ENCODE peak calls at places on chromosomes 11 and 22, in ten cellular contexts. P is tibial nerve, Y is stomach, R is A549, H is suprapubic skin, Q is HepG2, F is sigmoid colon, G is K562, B is ovary, E is esophagus muscularis mucosa. C is an unnamed sample.

GRCh38 chr11:108496643-108497256 is 1.4 kb downstream of the POGLUT3 start:
- DNase-seq in P (no peak), Y (no peak), R (no peak), H (no peak), Q (no peak), F (no peak), G (peak), B (no peak), E (no peak), C (no peak)

GRCh38 chr11:8719260-8720190 is 36.9 kb downstream of the RPL27A start:
- DNase-seq in P (no peak), Y (no peak), R (peak), H (no peak), Q (peak), F (peak), G (no peak), B (no peak), E (peak), C (peak)

GRCh38 chr11:73429121-73429740 is 53.0 kb downstream of the RELT start:
- DNase-seq in P (no peak), Y (no peak), R (no peak), H (no peak), Q (no peak), F (no peak), G (no peak), B (no peak), E (no peak), C (no peak)

GRCh38 chr22:35477911-35478582 is 62.6 kb upstream of the RASD2 start:
- DNase-seq in P (no peak), Y (no peak), R (peak), H (no peak), Q (no peak), F (peak), G (peak), B (peak), E (no peak), C (peak)

GRCh38 chr11:34317038-34317360 is 40.8 kb downstream of the ABTB2 start:
- DNase-seq in P (no peak), Y (no peak), R (no peak), H (no peak), Q (peak), F (no peak), G (no peak), B (no peak), E (no peak), C (no peak)

GRCh38 chr11:107457205-107457557 is 444 bp downstream of the CWF19L2 start:
- DNase-seq in P (no peak), Y (no peak), R (no peak), H (no peak), Q (no peak), F (no peak), G (peak), B (no peak), E (no peak), C (no peak)

GRCh38 chr11:11672764-11673163 is 51.0 kb upstream of the GALNT18 start:
- DNase-seq in P (no peak), Y (no peak), R (no peak), H (no peak), Q (no peak), F (no peak), G (peak), B (no peak), E (no peak), C (no peak)

GRCh38 chr22:17095538-17095937 is 10.7 kb downstream of the IL17RA start:
- DNase-seq in P (no peak), Y (no peak), R (no peak), H (peak), Q (no peak), F (peak), G (peak), B (no peak), E (no peak), C (no peak)

GRCh38 chr11:129390303-129390816 is 14.7 kb downstream of the BARX2 start:
- DNase-seq in P (no peak), Y (no peak), R (no peak), H (no peak), Q (no peak), F (no peak), G (no peak), B (no peak), E (no peak), C (no peak)

GRCh38 chr11:96054870-96055705 is 131.2 kb upstream of the MTMR2 start:
- DNase-seq in P (no peak), Y (no peak), R (peak), H (no peak), Q (peak), F (no peak), G (peak), B (no peak), E (no peak), C (no peak)

GRCh38 chr11:18046116-18046777 is at the start of gene TPH1:
- DNase-seq in P (no peak), Y (peak), R (no peak), H (no peak), Q (no peak), F (no peak), G (no peak), B (peak), E (no peak), C (peak)

GRCh38 chr22:47202819-47203553 is 440.5 kb downstream of the TBC1D22A start:
- DNase-seq in P (no peak), Y (no peak), R (no peak), H (no peak), Q (no peak), F (peak), G (no peak), B (no peak), E (peak), C (no peak)

GRCh38 chr11:126662055-126662790 is 306.7 kb downstream of the ST3GAL4 start:
- DNase-seq in P (no peak), Y (no peak), R (no peak), H (no peak), Q (no peak), F (no peak), G (no peak), B (no peak), E (no peak), C (no peak)

GRCh38 chr11:32434387-32435151 is 770 bp downstream of the WT1 start:
- DNase-seq in P (no peak), Y (no peak), R (peak), H (no peak), Q (peak), F (no peak), G (peak), B (peak), E (no peak), C (no peak)

GRCh38 chr22:19419464-19420178 is 11.9 kb downstream of the HIRA start:
- DNase-seq in P (no peak), Y (no peak), R (no peak), H (no peak), Q (no peak), F (no peak), G (peak), B (no peak), E (no peak), C (peak)

GRCh38 chr11:125593113-125593761 is 585 bp downstream of the STT3A start:
- DNase-seq in P (no peak), Y (no peak), R (peak), H (no peak), Q (peak), F (no peak), G (peak), B (no peak), E (no peak), C (peak)

GRCh38 chr22:23241562-23242472 is 61.5 kb downstream of the BCR start:
- DNase-seq in P (no peak), Y (no peak), R (no peak), H (no peak), Q (no peak), F (no peak), G (no peak), B (no peak), E (no peak), C (no peak)

GRCh38 chr11:79081441-79082124 is 359.2 kb downstream of the TENM4 start:
- DNase-seq in P (no peak), Y (no peak), R (no peak), H (peak), Q (no peak), F (no peak), G (no peak), B (no peak), E (no peak), C (no peak)

GRCh38 chr11:46554205-46555162 is 39.3 kb downstream of the AMBRA1 start:
- DNase-seq in P (no peak), Y (no peak), R (peak), H (no peak), Q (peak), F (no peak), G (no peak), B (no peak), E (no peak), C (no peak)

GRCh38 chr22:38218661-38219331 is 17.0 kb downstream of the MAFF start:
- DNase-seq in P (peak), Y (peak), R (peak), H (peak), Q (peak), F (peak), G (no peak), B (peak), E (no peak), C (peak)

GRCh38 chr11:62794201-62794775 is 2.5 kb upstream of the TMEM223 start:
- DNase-seq in P (no peak), Y (no peak), R (no peak), H (no peak), Q (no peak), F (no peak), G (no peak), B (no peak), E (no peak), C (no peak)

GRCh38 chr11:20488352-20488751 is 100.8 kb downstream of the PRMT3 start:
- DNase-seq in P (no peak), Y (no peak), R (no peak), H (no peak), Q (no peak), F (no peak), G (peak), B (no peak), E (no peak), C (no peak)

GRCh38 chr22:44205713-44206645 is 25.3 kb downstream of the PARVG start:
- DNase-seq in P (no peak), Y (no peak), R (no peak), H (peak), Q (no peak), F (peak), G (no peak), B (no peak), E (no peak), C (no peak)

GRCh38 chr11:109708184-109708583 is 286.2 kb downstream of the C11orf87 start:
- DNase-seq in P (no peak), Y (no peak), R (no peak), H (no peak), Q (no peak), F (no peak), G (no peak), B (no peak), E (no peak), C (no peak)

GRCh38 chr11:61848631-61849030 is 20.5 kb downstream of the FADS2 start:
- DNase-seq in P (no peak), Y (no peak), R (no peak), H (no peak), Q (no peak), F (no peak), G (no peak), B (no peak), E (no peak), C (no peak)

GRCh38 chr11:124762077-124762623 is at the start of gene ESAM:
- DNase-seq in P (no peak), Y (peak), R (peak), H (no peak), Q (no peak), F (no peak), G (peak), B (no peak), E (peak), C (peak)

GRCh38 chr11:35045219-35045819 is 93.7 kb upstream of the CD44 start:
- DNase-seq in P (no peak), Y (no peak), R (no peak), H (no peak), Q (peak), F (no peak), G (no peak), B (no peak), E (no peak), C (peak)

GRCh38 chr11:79198203-79198897 is 242.5 kb downstream of the TENM4 start:
- DNase-seq in P (no peak), Y (no peak), R (no peak), H (no peak), Q (no peak), F (no peak), G (no peak), B (no peak), E (no peak), C (no peak)

GRCh38 chr11:131683666-131684065 is 313.3 kb downstream of the NTM start:
- DNase-seq in P (no peak), Y (no peak), R (no peak), H (no peak), Q (no peak), F (no peak), G (no peak), B (no peak), E (no peak), C (no peak)

GRCh38 chr11:96230686-96231085 is 112.3 kb downstream of the MAML2 start:
- DNase-seq in P (no peak), Y (no peak), R (no peak), H (no peak), Q (no peak), F (no peak), G (no peak), B (no peak), E (no peak), C (no peak)

GRCh38 chr22:42475122-42475521 is 42.9 kb upstream of the NFAM1 start:
- DNase-seq in P (no peak), Y (no peak), R (no peak), H (no peak), Q (no peak), F (peak), G (no peak), B (no peak), E (no peak), C (no peak)

GRCh38 chr22:37752189-37753061 is 55.3 kb upstream of the GCAT start:
- DNase-seq in P (peak), Y (peak), R (peak), H (peak), Q (peak), F (peak), G (no peak), B (peak), E (peak), C (peak)

GRCh38 chr11:125317416-125317815 is 152.9 kb downstream of the PKNOX2 start:
- DNase-seq in P (no peak), Y (no peak), R (no peak), H (no peak), Q (no peak), F (no peak), G (no peak), B (no peak), E (no peak), C (no peak)

GRCh38 chr11:76562541-76562940 is 108.0 kb downstream of the LRRC32 start:
- DNase-seq in P (no peak), Y (no peak), R (no peak), H (no peak), Q (no peak), F (no peak), G (no peak), B (no peak), E (no peak), C (no peak)

GRCh38 chr11:76558891-76559290 is 111.7 kb downstream of the LRRC32 start:
- DNase-seq in P (no peak), Y (no peak), R (no peak), H (no peak), Q (no peak), F (no peak), G (no peak), B (no peak), E (no peak), C (no peak)

GRCh38 chr11:76558473-76558872 is 112.1 kb downstream of the LRRC32 start:
- DNase-seq in P (no peak), Y (no peak), R (no peak), H (no peak), Q (no peak), F (no peak), G (no peak), B (no peak), E (no peak), C (no peak)

GRCh38 chr11:76560219-76560618 is 110.3 kb downstream of the LRRC32 start:
- DNase-seq in P (no peak), Y (no peak), R (no peak), H (no peak), Q (no peak), F (no peak), G (no peak), B (no peak), E (no peak), C (no peak)

GRCh38 chr11:76561245-76561644 is 109.3 kb downstream of the LRRC32 start:
- DNase-seq in P (no peak), Y (no peak), R (no peak), H (no peak), Q (no peak), F (no peak), G (no peak), B (no peak), E (no peak), C (no peak)
- H3K27ac ChIP-seq in P (no peak), Y (no peak), R (no peak), H (no peak), Q (no peak), F (no peak), G (no peak), B (no peak), E (no peak), C (no peak)

DNA sequence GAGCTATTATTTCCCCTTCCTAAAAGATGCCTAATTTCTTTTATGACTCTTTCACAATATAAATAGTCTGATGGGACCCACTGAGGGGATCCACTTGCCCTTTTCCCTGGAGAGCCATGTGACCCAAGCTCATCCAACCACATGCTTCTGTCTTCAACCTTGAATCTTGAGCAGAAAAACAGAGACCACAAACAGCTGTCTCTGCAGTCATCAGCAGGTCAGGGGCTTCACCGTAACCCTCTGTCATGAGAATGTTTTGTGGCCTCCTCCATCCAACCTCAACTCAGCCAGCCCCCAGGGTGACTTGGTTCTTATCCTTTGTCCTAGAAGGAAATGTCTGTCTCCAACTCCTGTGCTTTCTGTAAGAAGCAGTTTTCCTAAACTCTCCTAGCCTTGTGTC is 129.6 kb upstream of the POU2AF2 start:
- DNase-seq in P (no peak), Y (no peak), R (no peak), H (no peak), Q (no peak), F (no peak), G (no peak), B (no peak), E (no peak), C (no peak)
- TF ChIP-seq EP300 in P (no peak), Y (no peak), R (no peak), H (no peak), Q (no peak), F (no peak), G (no peak), B (no peak), E (no peak), C (no peak)

DNA sequence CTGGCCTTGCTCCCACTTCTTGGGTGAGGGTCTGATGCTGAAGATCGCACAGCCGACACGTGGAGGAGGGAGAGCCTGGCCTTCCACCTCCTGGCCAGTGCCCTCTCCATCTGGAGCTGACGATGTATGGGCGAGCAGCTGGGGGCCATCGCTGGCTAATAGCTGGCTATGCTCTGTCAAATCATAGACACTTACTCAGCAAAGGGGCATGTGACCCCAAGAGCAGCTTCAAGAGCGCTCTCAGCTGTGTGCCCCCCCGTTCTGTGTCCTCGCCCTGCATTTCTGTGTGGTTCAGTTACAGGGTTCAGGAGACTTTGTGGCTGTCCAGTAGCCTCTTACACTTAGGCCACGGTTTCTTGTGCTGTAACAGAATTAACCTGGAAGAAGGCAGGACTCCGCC is 26.4 kb downstream of the FBLN1 start:
- DNase-seq in P (no peak), Y (no peak), R (no peak), H (no peak), Q (no peak), F (no peak), G (no peak), B (no peak), E (no peak), C (no peak)
- H3K27ac ChIP-seq in P (no peak), Y (no peak), R (no peak), H (peak), Q (no peak), F (peak), G (no peak), B (no peak), E (peak), C (peak)

DNA sequence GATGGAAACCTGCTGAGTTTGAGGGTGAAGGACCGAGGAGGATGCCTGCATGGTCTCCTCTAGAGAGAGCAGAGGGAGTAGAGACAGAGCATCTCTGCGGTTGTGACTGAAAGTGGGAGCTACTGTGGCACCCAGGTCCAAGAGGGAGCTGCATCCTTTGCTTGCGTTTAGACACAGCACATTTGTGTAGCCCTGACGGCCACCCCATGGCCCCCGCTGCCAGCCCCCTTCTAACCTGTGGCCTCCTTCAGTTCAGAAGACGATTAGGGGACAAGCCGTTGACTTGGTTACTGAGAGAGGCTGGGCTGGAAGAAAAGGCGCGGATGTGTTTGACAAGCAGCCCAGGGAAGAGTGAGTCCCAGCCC is 690.9 kb downstream of the BRD1 start:
- DNase-seq in P (no peak), Y (no peak), R (no peak), H (no peak), Q (no peak), F (no peak), G (no peak), B (no peak), E (no peak), C (no peak)
- TF ChIP-seq EP300 in P (no peak), Y (no peak), R (no peak), H (no peak), Q (no peak), F (no peak), G (no peak), B (no peak), E (no peak), C (no peak)

DNA sequence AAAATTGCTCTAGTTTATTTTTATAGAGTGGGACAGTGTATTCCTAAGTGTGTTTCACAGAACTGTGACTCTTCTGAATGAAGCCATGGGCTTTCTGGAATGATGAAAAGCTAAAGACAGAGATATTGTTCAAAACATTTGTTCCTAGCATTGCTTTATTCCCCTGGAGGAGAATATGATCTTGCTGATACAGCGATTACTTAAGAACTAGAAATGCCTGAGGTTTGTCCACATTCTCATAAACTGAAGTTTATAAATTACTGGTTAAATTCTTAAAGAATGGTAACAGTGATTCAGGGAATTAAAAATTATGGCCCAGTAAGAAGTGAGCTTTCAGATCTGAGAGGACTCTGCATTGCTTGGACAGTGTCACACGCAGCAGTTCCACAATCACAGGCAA is 690.3 kb downstream of the FAM181B start:
- DNase-seq in P (no peak), Y (no peak), R (no peak), H (no peak), Q (no peak), F (no peak), G (no peak), B (no peak), E (no peak), C (no peak)
- H3K27ac ChIP-seq in P (no peak), Y (no peak), R (no peak), H (no peak), Q (no peak), F (no peak), G (no peak), B (no peak), E (no peak), C (no peak)

DNA sequence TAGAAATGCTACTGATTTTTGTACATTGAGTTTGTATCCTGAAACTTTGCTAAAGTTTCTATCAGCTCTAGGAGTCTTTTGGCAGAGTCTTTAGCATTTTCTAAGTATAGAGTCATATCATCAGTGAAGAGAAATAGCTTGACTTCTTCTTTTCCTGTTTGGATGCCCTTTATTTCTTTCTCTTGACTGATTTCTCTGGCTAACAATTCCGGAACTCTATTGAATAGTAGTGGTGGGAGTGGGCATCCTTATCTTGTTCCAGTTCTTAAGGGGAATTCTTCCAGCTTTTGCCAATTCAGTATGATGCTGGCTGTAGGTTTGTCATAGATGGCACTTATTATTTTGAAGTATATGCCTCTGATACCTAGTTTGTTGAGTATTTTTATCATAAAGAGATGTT is 197.7 kb downstream of the AASDHPPT start:
- DNase-seq in P (no peak), Y (no peak), R (no peak), H (no peak), Q (no peak), F (no peak), G (no peak), B (no peak), E (no peak), C (no peak)
- TF ChIP-seq EP300 in P (no peak), Y (no peak), R (no peak), H (no peak), Q (no peak), F (no peak), G (no peak), B (no peak), E (no peak), C (no peak)

GRCh38 chr11:86138958-86139357 is 70.1 kb upstream of the PICALM start:
- DNase-seq in P (no peak), Y (no peak), R (no peak), H (no peak), Q (no peak), F (no peak), G (no peak), B (no peak), E (no peak), C (no peak)
- H3K27ac ChIP-seq in P (peak), Y (no peak), R (no peak), H (no peak), Q (no peak), F (no peak), G (no peak), B (no peak), E (no peak), C (peak)

GRCh38 chr11:120078397-120078796 is 59.5 kb downstream of the TRIM29 start:
- DNase-seq in P (no peak), Y (no peak), R (no peak), H (no peak), Q (no peak), F (no peak), G (no peak), B (no peak), E (no peak), C (no peak)
- TF ChIP-seq EP300 in P (no peak), Y (no peak), R (no peak), H (no peak), Q (no peak), F (no peak), G (no peak), B (no peak), E (no peak), C (no peak)

C was measured in transverse colon.